ENCODE peak calls at places on chromosomes 11 and 22, in seven cellular contexts. B is neural crest cell, F is astrocyte, H is mucosa of descending colon, I is fibroblast of lung, J is GM13976, Y is tibial nerve. N is an unnamed sample.

GRCh38 chr11:112922606-112923005 is 38.6 kb upstream of the NCAM1 start:
- DNase-seq in H (no peak), I (no peak), B (no peak), J (no peak), Y (no peak), F (no peak), N (no peak)

GRCh38 chr11:44944853-44945235 is 5.8 kb downstream of the TP53I11 start:
- DNase-seq in B (no peak), J (no peak), I (no peak), F (no peak), Y (no peak), H (no peak), N (no peak)

GRCh38 chr22:46406791-46407190 is 71.3 kb downstream of the TRMU start:
- DNase-seq in I (no peak), B (no peak), H (no peak), Y (no peak), J (no peak), F (no peak), N (no peak)

GRCh38 chr11:20337526-20338154 is 25.9 kb upstream of the HTATIP2 start:
- DNase-seq in B (peak), Y (peak), F (peak), I (peak), H (no peak), J (peak), N (no peak)

GRCh38 chr11:93838967-93839366 is 11.5 kb downstream of the VSTM5 start:
- DNase-seq in H (no peak), J (peak), F (no peak), I (no peak), B (no peak), Y (no peak), N (no peak)

GRCh38 chr22:39926175-39927152 is 25.6 kb downstream of the GRAP2 start:
- DNase-seq in I (no peak), J (no peak), H (no peak), B (no peak), F (no peak), Y (no peak), N (no peak)

GRCh38 chr11:1460994-1461805 is 25.4 kb downstream of the MOB2 start:
- DNase-seq in B (no peak), F (no peak), Y (no peak), I (peak), H (no peak), J (no peak), N (no peak)

GRCh38 chr22:29938285-29938693 is 55.3 kb downstream of the MTMR3 start:
- DNase-seq in F (peak), Y (no peak), H (no peak), B (no peak), J (peak), I (no peak), N (no peak)

GRCh38 chr11:44538375-44539054 is 26.9 kb upstream of the CD82 start:
- DNase-seq in F (peak), J (peak), I (peak), Y (peak), B (peak), H (peak), N (peak)

GRCh38 chr22:44621401-44622146 is 80.4 kb upstream of the PRR5 start:
- DNase-seq in F (no peak), Y (no peak), I (no peak), J (no peak), H (no peak), B (no peak), N (no peak)

GRCh38 chr11:72704028-72704782 is 30.0 kb upstream of the PDE2A start:
- DNase-seq in I (no peak), Y (no peak), H (no peak), J (no peak), F (no peak), B (no peak), N (no peak)

GRCh38 chr11:26621147-26621546 is 49.1 kb upstream of the MUC15 start:
- DNase-seq in Y (no peak), I (peak), B (no peak), F (peak), J (no peak), H (no peak), N (no peak)

GRCh38 chr11:78690588-78690987 is 115.9 kb upstream of the NARS2 start:
- DNase-seq in J (no peak), I (peak), H (no peak), F (peak), B (no peak), Y (no peak), N (no peak)

GRCh38 chr11:72235351-72236057 is 8.5 kb downstream of the PHOX2A start:
- DNase-seq in H (no peak), B (no peak), I (no peak), Y (no peak), F (no peak), J (no peak), N (peak)

GRCh38 chr22:22348127-22348814 is 103.7 kb downstream of the VPREB1 start:
- DNase-seq in B (peak), H (no peak), I (no peak), Y (no peak), J (no peak), F (no peak), N (no peak)

GRCh38 chr11:27184458-27185312 is 144.1 kb downstream of the BBOX1 start:
- DNase-seq in F (no peak), I (no peak), Y (no peak), J (no peak), B (no peak), H (no peak), N (no peak)

GRCh38 chr11:123798513-123799252 is 7.5 kb downstream of the OR6M1 start:
- DNase-seq in I (no peak), J (no peak), H (no peak), Y (no peak), F (no peak), B (no peak), N (peak)

GRCh38 chr22:36002084-36002483 is 26.5 kb downstream of the RBFOX2 start:
- DNase-seq in B (no peak), J (no peak), F (no peak), I (no peak), H (no peak), Y (no peak), N (no peak)

GRCh38 chr22:19453718-19454117 is 6.2 kb upstream of the C22orf39 start:
- DNase-seq in F (no peak), B (no peak), I (no peak), Y (no peak), H (no peak), J (no peak), N (no peak)

GRCh38 chr11:59010693-59011092 is 71.4 kb downstream of the GLYATL1 start:
- DNase-seq in I (no peak), Y (no peak), H (no peak), B (no peak), F (no peak), J (no peak), N (no peak)

GRCh38 chr11:69997352-69997751 is 80.8 kb upstream of the ANO1 start:
- DNase-seq in F (no peak), B (no peak), H (no peak), I (no peak), J (no peak), Y (no peak), N (no peak)

GRCh38 chr11:17354070-17354924 is 2.7 kb downstream of the NCR3LG1 start:
- DNase-seq in F (peak), Y (peak), B (peak), J (peak), H (no peak), I (peak), N (peak)

GRCh38 chr11:35006389-35007128 is 90.1 kb downstream of the PDHX start:
- DNase-seq in I (no peak), F (no peak), H (no peak), Y (no peak), B (no peak), J (peak), N (no peak)

GRCh38 chr11:44787070-44787469 is 60.3 kb downstream of the TSPAN18 start:
- DNase-seq in B (no peak), F (no peak), I (no peak), Y (no peak), J (no peak), H (no peak), N (no peak)

GRCh38 chr11:93895106-93895862 is 44.9 kb upstream of the VSTM5 start:
- DNase-seq in B (peak), Y (peak), H (no peak), F (peak), J (no peak), I (peak), N (no peak)

GRCh38 chr11:60357771-60358170 is 20.6 kb upstream of the MS4A7 start:
- DNase-seq in Y (no peak), I (no peak), H (no peak), F (no peak), B (no peak), J (no peak), N (no peak)
- TF ChIP-seq CTCF in Y (no peak), I (no peak), H (no peak), F (no peak), B (no peak), J (no peak), N (no peak)

GRCh38 chr22:42993651-42994275 is 21.2 kb downstream of the PACSIN2 start:
- DNase-seq in H (peak), F (peak), B (no peak), I (peak), Y (no peak), J (no peak), N (no peak)

GRCh38 chr22:42994276-42994916 is 20.6 kb downstream of the PACSIN2 start:
- DNase-seq in Y (no peak), B (no peak), J (no peak), H (peak), F (no peak), I (no peak), N (no peak)

GRCh38 chr22:42996646-42997365 is 18.1 kb downstream of the PACSIN2 start:
- DNase-seq in H (peak), B (no peak), Y (no peak), F (peak), I (no peak), J (no peak), N (no peak)

GRCh38 chr22:42992886-42993479 is 22.0 kb downstream of the PACSIN2 start:
- DNase-seq in Y (no peak), H (peak), J (no peak), I (no peak), B (no peak), F (no peak), N (no peak)

DNA sequence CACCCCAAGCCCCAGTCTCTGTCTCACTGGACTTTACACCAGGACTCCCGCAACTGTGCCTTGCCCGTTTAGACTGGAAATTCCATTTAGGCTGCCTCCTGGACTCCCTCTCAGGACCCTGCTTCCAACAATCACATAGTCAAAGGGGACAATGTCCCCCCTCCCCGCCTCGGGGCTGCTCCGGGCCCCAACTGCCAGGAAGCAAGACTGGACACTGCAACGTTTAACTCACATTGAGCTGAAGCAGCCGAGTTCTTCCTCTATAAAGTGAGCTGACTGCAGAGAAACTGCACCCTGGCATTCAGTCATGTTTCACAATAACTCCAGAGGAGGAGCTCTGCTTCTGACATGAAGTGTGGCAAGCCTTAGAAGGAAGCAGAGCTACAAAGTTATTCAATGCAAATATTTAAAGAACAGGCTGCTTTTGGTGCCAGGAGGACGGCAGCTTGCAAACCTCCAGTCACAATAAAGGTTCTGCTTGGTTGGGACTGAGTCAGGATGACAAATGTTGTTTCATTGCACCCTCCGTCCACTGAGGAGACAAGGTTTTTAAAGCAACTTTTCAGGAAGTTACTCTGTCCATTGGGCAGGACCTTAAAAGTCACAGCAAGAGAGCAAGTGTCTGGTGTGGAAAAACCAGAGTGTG is 19.9 kb downstream of the PACSIN2 start:
- DNase-seq in F (peak), H (peak), Y (peak), I (peak), J (peak), B (no peak), N (peak)
- TF ChIP-seq CTCF in F (no peak), H (no peak), Y (no peak), I (no peak), J (no peak), B (no peak), N (no peak)

DNA sequence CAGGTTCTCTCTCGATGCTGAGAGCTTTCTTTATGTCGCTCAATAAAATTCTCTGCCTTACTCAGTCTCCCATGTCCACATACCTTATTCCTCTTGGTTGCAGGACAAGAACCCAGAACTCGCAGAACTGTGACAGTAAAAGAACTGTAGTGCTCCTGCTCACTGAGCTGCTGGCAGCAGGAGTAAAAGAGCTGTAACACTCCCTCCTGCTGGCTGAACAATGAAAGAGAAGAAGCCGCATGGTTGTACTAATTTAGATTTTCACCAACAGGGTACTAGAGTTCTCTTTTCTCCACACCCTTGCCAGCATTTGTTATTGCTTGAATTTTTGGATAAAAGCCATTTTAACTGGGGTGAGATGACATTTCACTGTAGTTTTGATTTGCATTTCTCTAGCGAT is 433.2 kb downstream of the GUCY1A2 start:
- DNase-seq in I (peak), Y (no peak), F (peak), H (no peak), B (no peak), J (no peak), N (no peak)
- TF ChIP-seq CTCF in I (peak), Y (no peak), F (peak), H (no peak), B (peak), J (no peak), N (no peak)

DNA sequence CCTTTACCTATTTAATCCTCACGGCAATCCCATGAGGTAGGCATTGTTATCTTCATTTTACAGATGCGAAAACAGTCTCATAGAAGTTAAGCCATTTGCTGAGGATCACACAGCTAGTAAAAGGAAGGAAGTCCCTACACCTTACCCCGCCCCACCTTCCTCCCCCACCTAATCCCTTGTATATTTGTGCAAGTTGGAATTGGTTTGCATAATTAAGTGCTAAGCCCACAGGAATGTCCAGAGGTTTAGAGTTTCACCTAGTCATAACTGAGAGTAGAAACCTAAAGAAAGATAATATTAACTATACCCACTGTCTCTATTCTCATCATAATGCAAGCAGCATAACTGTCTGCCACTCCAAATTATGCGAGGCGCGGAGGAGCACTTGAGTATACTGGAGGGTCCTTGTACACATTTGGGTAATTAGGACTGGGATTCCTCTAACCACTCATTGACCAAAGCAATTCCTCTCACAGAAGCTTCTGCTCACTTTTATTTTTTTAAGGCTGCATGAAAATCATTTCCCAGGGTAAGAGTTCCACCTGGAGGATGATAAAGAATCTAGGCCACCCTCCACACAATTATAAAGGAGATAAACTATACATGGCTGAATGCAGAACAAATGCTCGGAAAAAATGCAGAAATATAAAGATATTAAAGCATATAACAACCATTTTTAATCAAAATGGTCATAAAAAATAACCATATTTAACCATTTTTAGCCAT is 199.9 kb downstream of the FAM181B start:
- DNase-seq in I (no peak), F (no peak), H (no peak), B (no peak), J (no peak), Y (no peak), N (no peak)
- TF ChIP-seq CTCF in I (no peak), F (no peak), H (no peak), B (no peak), J (no peak), Y (no peak), N (no peak)

GRCh38 chr11:11309906-11310305 is 43.1 kb downstream of the CSNK2A3 start:
- DNase-seq in J (no peak), B (no peak), I (no peak), F (no peak), H (no peak), Y (no peak), N (no peak)

GRCh38 chr11:11313426-11313825 is 39.6 kb downstream of the CSNK2A3 start:
- DNase-seq in Y (no peak), I (peak), F (peak), B (no peak), H (no peak), J (no peak), N (no peak)

GRCh38 chr11:11311169-11311568 is 41.9 kb downstream of the CSNK2A3 start:
- DNase-seq in Y (no peak), H (no peak), F (no peak), I (no peak), B (no peak), J (no peak), N (no peak)

GRCh38 chr11:11313902-11314692 is 39.0 kb downstream of the CSNK2A3 start:
- DNase-seq in J (no peak), H (no peak), B (no peak), F (no peak), Y (no peak), I (no peak), N (peak)

DNA sequence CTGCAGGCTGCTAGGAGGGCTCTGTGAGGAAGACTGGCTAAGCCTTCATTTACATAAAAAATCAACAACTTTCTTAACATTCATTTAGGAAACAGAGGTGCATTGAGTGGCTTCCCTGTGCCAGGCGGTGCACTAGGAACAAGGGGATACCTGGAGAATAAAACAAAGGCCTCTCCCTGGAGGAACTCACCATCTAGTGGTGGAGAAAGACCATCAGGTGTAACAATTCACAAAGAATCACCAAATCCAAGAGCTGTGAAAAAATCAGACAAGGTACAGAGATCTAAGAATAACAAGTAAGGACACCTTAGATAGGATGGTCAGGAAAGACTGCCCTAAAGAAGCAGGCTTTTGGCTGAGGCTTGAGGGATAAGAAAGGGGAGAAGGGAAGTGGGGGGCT is 40.3 kb downstream of the CSNK2A3 start:
- DNase-seq in B (no peak), J (no peak), H (no peak), F (no peak), Y (no peak), I (no peak), N (no peak)
- TF ChIP-seq CTCF in B (no peak), J (no peak), H (no peak), F (no peak), Y (no peak), I (no peak), N (no peak)

GRCh38 chr11:57373146-57373545 is 7.8 kb downstream of the PRG3 start:
- DNase-seq in J (no peak), F (no peak), I (no peak), B (no peak), H (no peak), Y (no peak), N (no peak)

GRCh38 chr11:57375490-57375889 is 5.5 kb downstream of the PRG3 start:
- DNase-seq in I (no peak), Y (no peak), B (no peak), F (no peak), J (no peak), H (no peak), N (no peak)

GRCh38 chr11:57368106-57368826 is 12.7 kb downstream of the PRG3 start:
- DNase-seq in J (no peak), I (no peak), B (no peak), F (no peak), H (no peak), Y (no peak), N (peak)

GRCh38 chr11:57364851-57365660 is 15.9 kb downstream of the PRG3 start:
- DNase-seq in B (no peak), H (no peak), F (no peak), Y (no peak), I (no peak), J (no peak), N (no peak)

DNA sequence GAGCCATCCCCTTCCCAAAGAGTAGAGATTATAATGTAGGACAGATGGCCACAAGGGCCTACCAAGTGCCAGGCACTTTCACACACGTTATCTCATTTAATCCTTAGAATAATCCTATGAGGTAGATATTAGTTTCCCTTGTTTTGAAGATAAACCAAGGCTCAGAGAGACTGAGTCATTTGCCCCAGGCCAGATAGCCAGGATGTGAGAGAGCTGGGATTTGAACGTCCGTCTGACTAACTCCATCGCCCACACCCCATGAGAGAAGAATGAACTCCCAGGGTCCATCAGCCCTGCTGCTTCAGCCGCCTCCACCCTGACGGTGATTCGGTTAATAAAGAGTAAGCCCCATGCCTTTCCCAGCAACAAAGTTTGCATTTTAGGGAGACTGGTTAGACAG is 10.7 kb downstream of the PRG3 start:
- DNase-seq in B (no peak), J (no peak), H (no peak), I (no peak), F (peak), Y (no peak), N (no peak)
- TF ChIP-seq CTCF in B (no peak), J (no peak), H (no peak), I (no peak), F (no peak), Y (no peak), N (no peak)